ENCODE peak calls at places on chromosomes 4 and X, in four cellular contexts. F is foreskin fibroblast; Z is CD8-positive, alpha-beta T cell; D is astrocyte of the spinal cord. J is an unnamed sample.
A peak's percentile ranks its signal among the peaks of the same experiment; 100 is the strongest.

GRCh38 chr4:122010610-122011009 is 58.8 kb upstream of the TRPC3 start:
- DNase-seq in D (peak; percentile 67), Z (no peak), F (peak; percentile 37), J (no peak)

GRCh38 chr4:184793735-184794355 is 31.9 kb downstream of the ACSL1 start:
- DNase-seq in D (no peak), F (no peak), Z (no peak), J (no peak)

GRCh38 chrX:100413231-100413630 is 3.2 kb upstream of the PCDH19 start:
- DNase-seq in Z (no peak), F (peak; percentile 18), D (peak; percentile 60), J (peak; percentile 5)

GRCh38 chrX:55731826-55732225 is 14.3 kb downstream of the RRAGB start:
- DNase-seq in D (no peak), F (no peak), Z (no peak), J (no peak)

GRCh38 chr4:8615366-8615765 is 22.8 kb downstream of the CPZ start:
- DNase-seq in Z (no peak), D (no peak), F (no peak), J (no peak)

GRCh38 chr4:113607147-113607720 is 154.3 kb downstream of the CAMK2D start:
- DNase-seq in Z (no peak), D (no peak), F (no peak), J (no peak)

GRCh38 chr4:188613976-188614375 is 474.7 kb downstream of the TRIML1 start:
- DNase-seq in Z (no peak), D (no peak), F (no peak), J (no peak)

GRCh38 chr4:5888222-5888701 is 4.6 kb downstream of the CRMP1 start:
- DNase-seq in D (no peak), Z (no peak), F (no peak), J (no peak)

GRCh38 chr4:146243141-146243882 is 29.0 kb downstream of the REELD1 start:
- DNase-seq in Z (peak; percentile 66), F (no peak), D (no peak), J (no peak)

GRCh38 chrX:112643721-112644120 is 36.0 kb downstream of the LHFPL1 start:
- DNase-seq in F (no peak), Z (no peak), D (no peak), J (no peak)

GRCh38 chr4:25367004-25367621 is 9.9 kb upstream of the ANAPC4 start:
- DNase-seq in Z (no peak), D (peak; percentile 62), F (peak; percentile 29), J (no peak)

GRCh38 chrX:10217218-10217617 is 60.4 kb downstream of the CLCN4 start:
- DNase-seq in F (no peak), D (no peak), Z (no peak), J (no peak)

DNA sequence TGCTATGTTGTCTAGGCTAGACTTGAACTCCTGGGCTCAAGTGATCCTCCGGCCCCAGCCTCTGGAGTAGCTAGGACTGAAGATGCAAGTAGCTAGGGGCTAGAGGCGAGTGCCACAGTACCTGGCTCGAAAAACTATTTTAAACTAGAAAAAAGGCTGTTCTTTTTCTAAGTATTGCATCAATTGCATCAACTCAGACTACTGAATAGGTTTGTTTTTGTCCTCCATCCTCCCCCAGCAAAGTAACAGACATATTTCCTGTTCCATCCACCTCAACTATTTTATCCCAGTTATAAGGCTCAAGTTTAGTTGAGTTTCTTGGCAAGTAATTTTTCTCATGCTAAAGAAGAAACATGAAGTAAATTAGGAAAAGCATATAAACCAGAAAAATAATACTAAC is 4.1 kb downstream of the SH3RF1 start:
- DNase-seq in D (no peak), F (no peak), Z (no peak), J (no peak)
- H3K4me3 ChIP-seq in D (no peak overlapping the region), F (peak overlapping the region; percentile 13), Z (no peak overlapping the region), J (no peak overlapping the region)

DNA sequence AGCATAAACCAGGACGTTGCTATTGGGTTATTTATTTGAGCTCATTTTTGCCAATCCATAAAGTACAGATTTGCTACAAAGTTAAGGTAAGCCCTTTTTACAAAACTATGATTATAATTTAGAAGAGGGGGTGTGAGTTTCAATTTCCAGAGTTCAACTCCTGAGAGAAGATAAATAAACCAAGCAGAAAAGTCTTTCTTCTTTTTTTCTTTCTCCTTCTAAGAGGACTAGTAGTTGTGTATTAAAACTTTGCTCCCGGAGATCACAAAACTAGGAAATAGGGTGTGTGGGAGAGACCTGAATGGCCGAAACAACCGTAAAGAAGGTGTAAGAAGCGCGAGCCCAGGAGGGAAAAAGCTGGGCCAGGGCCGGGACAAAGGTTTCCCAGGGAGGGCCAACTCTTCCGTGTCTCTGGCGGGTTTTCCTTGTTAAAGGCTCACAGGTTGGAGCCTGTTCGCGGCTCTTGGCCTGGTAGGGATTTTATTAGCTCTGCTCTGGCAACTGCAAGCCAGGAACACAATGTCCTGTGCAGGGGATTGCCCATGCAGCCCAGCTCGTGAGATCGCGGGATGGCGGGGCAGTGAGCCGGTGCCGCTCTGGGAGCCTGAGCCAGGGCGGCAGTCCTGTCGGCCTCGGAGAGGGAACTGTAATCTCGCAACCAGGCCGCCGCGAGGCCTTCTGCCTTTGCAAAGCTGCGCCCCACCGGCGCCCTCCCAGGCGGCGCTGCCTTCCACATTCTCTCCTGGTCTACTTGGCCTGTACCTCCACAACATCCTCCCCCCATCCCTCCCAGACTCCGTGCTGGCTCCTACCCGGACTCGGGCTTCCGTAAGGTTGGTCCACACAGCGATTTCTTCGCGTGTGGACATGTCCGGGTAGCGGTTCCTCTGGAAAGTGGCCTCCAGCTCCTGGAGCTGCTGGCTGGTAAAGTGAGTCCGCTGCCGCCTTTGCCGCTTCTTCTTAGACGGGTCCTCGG is 2.2 kb downstream of the PITX2 start:
- DNase-seq in D (no peak), Z (no peak), F (peak; percentile 29), J (no peak)
- TF ChIP-seq CTCF in D (peak; percentile 6), Z (no peak), F (no peak), J (peak; percentile 36)

DNA sequence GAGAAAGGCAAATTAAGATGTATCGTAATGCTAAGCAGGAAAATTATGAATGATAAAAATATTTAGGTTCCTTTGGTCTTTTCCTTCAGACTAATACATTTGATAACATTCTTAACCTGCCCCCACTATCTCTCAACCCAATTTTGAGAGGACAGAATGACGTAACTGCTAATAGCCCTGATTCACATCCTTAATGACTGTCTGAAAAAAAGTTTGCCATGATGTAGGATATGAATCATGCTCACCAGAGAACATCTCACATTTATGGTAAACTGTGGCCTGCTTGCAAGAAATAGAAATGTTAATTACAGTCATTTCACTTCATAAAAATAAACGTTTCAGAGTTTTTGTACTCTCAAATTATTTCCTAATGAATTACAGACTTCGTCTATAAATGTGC is 128.0 kb upstream of the VEGFC start:
- DNase-seq in F (peak; percentile 54), Z (no peak), D (peak; percentile 80), J (no peak)
- H3K4me3 ChIP-seq in F (no peak overlapping the region), Z (no peak overlapping the region), D (no peak overlapping the region), J (no peak overlapping the region)

GRCh38 chrX:76555816-76556215 is 128.3 kb downstream of the MAGEE1 start:
- DNase-seq in D (peak; percentile 9), Z (no peak), F (peak; percentile 2), J (peak; percentile 1)
- TF ChIP-seq CTCF in D (peak; percentile 13), Z (no peak), F (no peak), J (peak; percentile 9)

GRCh38 chrX:154018518-154019060 is 1.1 kb downstream of the IRAK1 start:
- DNase-seq in Z (no peak), F (no peak), D (no peak), J (no peak)
- H3K4me3 ChIP-seq in Z (peak overlapping the region; percentile 50), F (peak overlapping the region; percentile 52), D (peak overlapping the region; percentile 51), J (peak overlapping the region; percentile 51)

DNA sequence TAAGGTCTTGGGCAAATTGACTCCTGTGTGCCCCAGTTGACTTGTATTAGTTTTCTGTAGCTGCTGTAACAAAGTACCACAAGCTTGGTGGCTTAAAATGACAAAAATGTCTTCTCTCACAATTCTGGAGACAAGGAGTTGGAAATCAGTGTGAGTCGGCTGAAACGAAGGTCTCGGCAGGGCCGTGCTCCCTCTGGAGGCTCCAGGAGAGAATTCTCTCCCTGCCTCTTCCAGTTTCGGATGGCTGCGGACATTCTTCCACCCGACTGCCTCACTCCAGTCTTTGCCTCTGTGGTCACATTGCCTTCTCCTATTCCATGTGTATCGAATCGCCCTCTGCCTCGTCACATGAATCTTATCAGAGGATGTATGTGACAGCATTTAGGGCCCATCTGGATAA is 66.0 kb upstream of the PHOX2B start:
- DNase-seq in Z (no peak), D (peak; percentile 1), F (peak; percentile 18), J (no peak)
- TF ChIP-seq CTCF in Z (no peak), D (peak; percentile 47), F (peak; percentile 62), J (peak; percentile 65)

GRCh38 chr4:6923507-6923906 is 13.9 kb downstream of the TBC1D14 start:
- DNase-seq in Z (no peak), D (no peak), F (no peak), J (no peak)

GRCh38 chr4:6926681-6927478 is 17.3 kb downstream of the TBC1D14 start:
- DNase-seq in F (no peak), D (no peak), Z (peak; percentile 67), J (peak; percentile 89)

GRCh38 chr4:6924361-6924779 is 14.7 kb downstream of the TBC1D14 start:
- DNase-seq in F (no peak), D (no peak), Z (no peak), J (no peak)

GRCh38 chr4:6926081-6926480 is 16.5 kb downstream of the TBC1D14 start:
- DNase-seq in Z (no peak), D (no peak), F (no peak), J (no peak)

GRCh38 chr4:6925357-6925836 is 15.8 kb downstream of the TBC1D14 start:
- DNase-seq in F (no peak), Z (no peak), D (no peak), J (no peak)
- H3K4me3 ChIP-seq in F (no peak overlapping the region), Z (no peak overlapping the region), D (no peak overlapping the region), J (no peak overlapping the region)

GRCh38 chr4:82360298-82361177 is 13.3 kb downstream of the HNRNPD start:
- DNase-seq in D (peak; percentile 45), F (no peak), Z (no peak), J (no peak)
- TF ChIP-seq CTCF in D (peak; percentile 68), F (peak; percentile 63), Z (peak; percentile 56), J (peak; percentile 74)

DNA sequence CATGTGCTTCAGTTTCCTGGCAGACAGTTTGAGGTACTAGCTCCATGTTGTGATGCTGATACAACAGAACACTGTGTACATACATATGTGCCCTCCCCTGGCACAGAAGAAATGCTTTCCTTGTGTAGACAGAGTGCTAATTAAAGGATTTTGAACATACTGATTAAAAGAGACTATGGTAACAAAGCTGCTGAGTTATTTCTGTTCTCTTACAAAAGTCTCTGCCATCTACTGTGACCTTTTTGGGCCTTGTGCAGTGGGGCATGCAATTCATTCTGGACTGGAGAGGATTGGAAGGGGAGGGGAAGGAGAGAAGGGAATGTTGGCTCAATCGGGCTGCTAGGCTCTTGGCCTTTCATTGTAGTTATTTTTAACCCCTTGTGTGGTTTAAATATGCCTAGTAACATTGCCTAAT is 6.0 kb downstream of the PDLIM5 start:
- DNase-seq in D (peak; percentile 28), F (no peak), Z (no peak), J (peak; percentile 96)
- H3K4me3 ChIP-seq in D (no peak overlapping the region), F (no peak overlapping the region), Z (no peak overlapping the region), J (peak overlapping the region; percentile 19)

GRCh38 chr4:74969507-74970474 is 36.9 kb downstream of the PARM1 start:
- DNase-seq in D (no peak), F (no peak), Z (no peak), J (peak; percentile 25)
- TF ChIP-seq CTCF in D (no peak), F (no peak), Z (no peak), J (peak; percentile 56)

J was measured in retinal pigment epithelial cell.